ENCODE peak calls at places on chromosomes 16 and 17, in five cellular contexts. R is thoracic aorta, N is endothelial cell, O is mucosa of descending colon, V is AG04449. E is an unnamed sample.

GRCh38 chr17:48055531-48056245 is 7.5 kb downstream of the NFE2L1 start:
- DNase-seq in R (no peak), N (no peak), O (no peak), V (peak), E (peak)

GRCh38 chr17:66169839-66170238 is 22.1 kb downstream of the CEP112 start:
- DNase-seq in R (no peak), N (no peak), O (no peak), V (no peak), E (no peak)

GRCh38 chr16:69428652-69429051 is 4.2 kb downstream of the CYB5B start:
- DNase-seq in R (no peak), N (no peak), O (no peak), V (no peak), E (no peak)

GRCh38 chr16:66289051-66289680 is 77.3 kb upstream of the CDH5 start:
- DNase-seq in R (no peak), N (no peak), O (no peak), V (no peak), E (no peak)

GRCh38 chr16:78773316-78773715 is 673.9 kb downstream of the WWOX start:
- DNase-seq in R (no peak), N (no peak), O (no peak), V (no peak), E (no peak)

GRCh38 chr17:17416007-17416399 is 60.8 kb upstream of the MED9 start:
- DNase-seq in R (no peak), N (no peak), O (no peak), V (no peak), E (no peak)

GRCh38 chr17:44972953-44973352 is 4.8 kb upstream of the C1QL1 start:
- DNase-seq in R (no peak), N (no peak), O (no peak), V (no peak), E (no peak)

GRCh38 chr16:78761427-78761826 is 662.0 kb downstream of the WWOX start:
- DNase-seq in R (no peak), N (no peak), O (no peak), V (no peak), E (peak)

GRCh38 chr17:62219500-62219899 is 154.4 kb upstream of the MED13 start:
- DNase-seq in R (no peak), N (no peak), O (no peak), V (no peak), E (no peak)

GRCh38 chr17:3682033-3682432 is 13.4 kb downstream of the EMC6 start:
- DNase-seq in R (no peak), N (no peak), O (no peak), V (no peak), E (no peak)

GRCh38 chr17:31499771-31500554 is 108.5 kb downstream of the RAB11FIP4 start:
- DNase-seq in R (no peak), N (no peak), O (no peak), V (no peak), E (no peak)

GRCh38 chr17:73240561-73240960 is 21.1 kb downstream of the CPSF4L start:
- DNase-seq in R (no peak), N (no peak), O (no peak), V (no peak), E (no peak)

GRCh38 chr17:50260501-50260911 is 13.8 kb upstream of the TMEM92 start:
- DNase-seq in R (no peak), N (no peak), O (no peak), V (no peak), E (no peak)

GRCh38 chr16:66154801-66155200 is 211.7 kb upstream of the CDH5 start:
- DNase-seq in R (no peak), N (no peak), O (no peak), V (no peak), E (no peak)

GRCh38 chr17:43790311-43790940 is 10.2 kb downstream of the CFAP97D1 start:
- DNase-seq in R (no peak), N (no peak), O (no peak), V (no peak), E (no peak)

GRCh38 chr17:47792979-47793378 is 28.6 kb downstream of the OSBPL7 start:
- DNase-seq in R (no peak), N (no peak), O (no peak), V (no peak), E (no peak)

GRCh38 chr17:72580321-72581127 is 459.7 kb downstream of the SOX9 start:
- DNase-seq in R (no peak), N (no peak), O (no peak), V (no peak), E (no peak)

GRCh38 chr17:48747445-48748363 is 19.2 kb upstream of the HOXB13 start:
- DNase-seq in R (no peak), N (no peak), O (no peak), V (no peak), E (no peak)

GRCh38 chr16:63289834-63290460 is 1253.7 kb upstream of the CDH8 start:
- DNase-seq in R (no peak), N (peak), O (peak), V (no peak), E (peak)

GRCh38 chr16:70736454-70737376 is 50.9 kb upstream of the MTSS2 start:
- DNase-seq in R (no peak), N (no peak), O (no peak), V (no peak), E (no peak)

GRCh38 chr16:13036600-13036999 is 135.2 kb downstream of the SHISA9 start:
- DNase-seq in R (no peak), N (peak), O (no peak), V (no peak), E (no peak)

GRCh38 chr17:17675925-17676534 is 5.2 kb upstream of the RAI1 start:
- DNase-seq in R (no peak), N (no peak), O (no peak), V (no peak), E (no peak)

GRCh38 chr16:48067388-48067787 is 88.4 kb downstream of the ABCC12 start:
- DNase-seq in R (no peak), N (peak), O (no peak), V (no peak), E (no peak)

GRCh38 chr17:45692661-45693060 is 91.5 kb upstream of the CRHR1 start:
- DNase-seq in R (no peak), N (no peak), O (no peak), V (no peak), E (no peak)

GRCh38 chr17:36524428-36524876 is 10.2 kb downstream of the MYO19 start:
- DNase-seq in R (no peak), N (no peak), O (no peak), V (no peak), E (no peak)

GRCh38 chr17:74928786-74929185 is 4.7 kb downstream of the OTOP2 start:
- DNase-seq in R (no peak), N (no peak), O (no peak), V (no peak), E (no peak)
- TF ChIP-seq CTCF in R (no peak), N (no peak), O (no peak), V (no peak), E (no peak)

DNA sequence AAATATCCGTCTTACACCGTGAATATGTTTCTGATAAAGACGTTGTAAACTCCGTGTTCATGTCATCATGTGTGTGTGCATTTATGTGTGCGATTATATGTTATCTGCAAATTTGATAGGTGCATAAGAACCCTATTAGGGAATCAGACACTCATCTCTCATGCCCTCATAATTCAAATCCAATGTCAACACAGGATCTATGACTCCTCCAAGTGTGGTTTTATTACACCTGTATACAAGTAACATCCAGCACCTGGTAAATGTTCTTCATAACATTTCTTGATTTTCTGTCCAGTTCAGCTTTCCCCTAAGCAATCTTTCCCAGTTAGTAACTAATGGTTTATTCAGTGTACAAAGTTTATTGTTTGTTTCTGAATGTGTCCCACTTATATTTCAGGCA is 681.9 kb downstream of the CDH11 start:
- DNase-seq in R (no peak), N (no peak), O (no peak), V (no peak), E (no peak)
- TF ChIP-seq CTCF in R (no peak), N (no peak), O (no peak), V (no peak), E (no peak)

GRCh38 chr17:38403491-38403890 is 24.8 kb upstream of the ARHGAP23 start:
- DNase-seq in R (no peak), N (no peak), O (no peak), V (no peak), E (no peak)

GRCh38 chr17:38401459-38401858 is 26.8 kb upstream of the ARHGAP23 start:
- DNase-seq in R (no peak), N (no peak), O (no peak), V (no peak), E (no peak)

GRCh38 chr17:38400286-38400685 is 28.0 kb upstream of the ARHGAP23 start:
- DNase-seq in R (no peak), N (no peak), O (no peak), V (no peak), E (no peak)

GRCh38 chr17:38404174-38404943 is 23.9 kb upstream of the ARHGAP23 start:
- DNase-seq in R (no peak), N (no peak), O (no peak), V (no peak), E (no peak)

GRCh38 chr17:38402897-38403296 is 25.4 kb upstream of the ARHGAP23 start:
- DNase-seq in R (no peak), N (no peak), O (no peak), V (no peak), E (no peak)
- TF ChIP-seq CTCF in R (no peak), N (no peak), O (no peak), V (no peak), E (peak)

GRCh38 chr16:14289692-14290340 is 218.7 kb downstream of the MRTFB start:
- DNase-seq in R (no peak), N (no peak), O (no peak), V (no peak), E (no peak)
- TF ChIP-seq CTCF in R (no peak), N (peak), O (no peak), V (peak), E (peak)

DNA sequence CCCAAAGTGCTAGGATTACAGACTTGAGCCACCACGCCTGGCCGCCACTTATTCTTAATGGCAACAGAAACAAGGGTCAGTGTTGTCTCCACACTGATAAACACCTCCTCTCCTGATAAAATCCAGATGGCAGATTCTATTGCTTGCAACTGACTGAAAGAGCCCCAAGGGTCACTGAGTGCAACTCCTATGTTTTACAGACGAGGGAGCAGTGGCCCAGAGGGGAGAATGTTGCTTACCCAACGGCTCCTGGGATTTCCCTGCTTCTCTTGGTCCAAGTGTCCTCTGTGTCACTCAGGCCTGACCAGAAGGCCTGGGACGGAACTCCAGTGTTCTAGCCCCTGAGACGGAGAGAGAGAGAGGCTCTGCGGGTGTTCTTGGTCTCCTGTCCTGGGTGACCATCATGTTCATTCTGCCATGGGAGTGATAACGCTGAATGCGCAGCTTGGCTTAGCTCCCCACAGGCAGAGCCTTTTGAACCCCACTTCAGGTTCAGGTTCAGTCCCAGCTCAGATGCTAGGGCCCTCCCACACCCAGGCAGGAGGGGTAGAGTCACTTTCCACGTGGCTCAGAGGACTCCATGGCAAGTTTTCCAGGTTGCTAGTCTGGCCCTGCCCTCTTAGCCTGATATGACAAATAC is 77.3 kb upstream of the NLRP1 start:
- DNase-seq in R (no peak), N (no peak), O (no peak), V (no peak), E (no peak)
- TF ChIP-seq CTCF in R (no peak), N (no peak), O (no peak), V (no peak), E (no peak)

GRCh38 chr17:77374170-77374936 is 233.6 kb downstream of the SEC14L1 start:
- DNase-seq in R (no peak), N (peak), O (peak), V (no peak), E (peak)

GRCh38 chr17:77375108-77375507 is 234.3 kb downstream of the SEC14L1 start:
- DNase-seq in R (no peak), N (no peak), O (no peak), V (no peak), E (no peak)

GRCh38 chr17:77371888-77372443 is 231.2 kb downstream of the SEC14L1 start:
- DNase-seq in R (no peak), N (peak), O (no peak), V (no peak), E (no peak)

GRCh38 chr17:77372444-77373297 is 231.9 kb downstream of the SEC14L1 start:
- DNase-seq in R (no peak), N (peak), O (peak), V (no peak), E (peak)

DNA sequence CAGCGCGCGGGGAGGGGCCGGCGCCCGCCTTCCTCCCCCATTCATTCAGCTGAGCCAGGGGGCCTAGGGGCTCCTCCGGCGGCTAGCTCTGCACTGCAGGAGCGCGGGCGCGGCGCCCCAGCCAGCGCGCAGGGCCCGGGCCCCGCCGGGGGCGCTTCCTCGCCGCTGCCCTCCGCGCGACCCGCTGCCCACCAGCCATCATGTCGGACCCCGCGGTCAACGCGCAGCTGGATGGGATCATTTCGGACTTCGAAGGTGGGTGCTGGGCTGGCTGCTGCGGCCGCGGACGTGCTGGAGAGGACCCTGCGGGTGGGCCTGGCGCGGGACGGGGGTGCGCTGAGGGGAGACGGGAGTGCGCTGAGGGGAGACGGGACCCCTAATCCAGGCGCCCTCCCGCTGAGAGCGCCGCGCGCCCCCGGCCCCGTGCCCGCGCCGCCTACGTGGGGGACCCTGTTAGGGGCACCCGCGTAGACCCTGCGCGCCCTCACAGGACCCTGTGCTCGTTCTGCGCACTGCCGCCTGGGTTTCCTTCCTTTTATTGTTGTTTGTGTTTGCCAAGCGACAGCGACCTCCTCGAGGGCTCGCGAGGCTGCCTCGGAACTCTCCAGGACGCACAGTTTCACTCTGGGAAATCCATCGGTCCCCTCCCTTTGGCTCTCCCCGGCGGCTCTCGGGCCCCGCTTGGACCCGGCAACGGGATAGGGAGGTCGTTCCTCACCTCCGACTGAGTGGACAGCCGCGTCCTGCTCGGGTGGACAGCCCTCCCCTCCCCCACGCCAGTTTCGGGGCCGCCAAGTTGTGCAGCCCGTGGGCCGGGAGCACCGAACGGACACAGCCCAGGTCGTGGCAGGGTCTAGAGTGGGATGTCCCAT is 232.8 kb downstream of the SEC14L1 start:
- DNase-seq in R (no peak), N (peak), O (peak), V (no peak), E (no peak)
- TF ChIP-seq CTCF in R (no peak), N (no peak), O (no peak), V (no peak), E (no peak)

GRCh38 chr17:80752369-80752705 is 207.7 kb downstream of the RPTOR start:
- DNase-seq in R (no peak), N (no peak), O (no peak), V (no peak), E (no peak)

GRCh38 chr17:80754846-80755245 is 210.2 kb downstream of the RPTOR start:
- DNase-seq in R (no peak), N (no peak), O (no peak), V (no peak), E (no peak)

GRCh38 chr17:80753946-80754345 is 209.3 kb downstream of the RPTOR start:
- DNase-seq in R (no peak), N (no peak), O (no peak), V (no peak), E (no peak)

GRCh38 chr17:80758793-80759673 is 214.4 kb downstream of the RPTOR start:
- DNase-seq in R (no peak), N (no peak), O (no peak), V (no peak), E (no peak)

DNA sequence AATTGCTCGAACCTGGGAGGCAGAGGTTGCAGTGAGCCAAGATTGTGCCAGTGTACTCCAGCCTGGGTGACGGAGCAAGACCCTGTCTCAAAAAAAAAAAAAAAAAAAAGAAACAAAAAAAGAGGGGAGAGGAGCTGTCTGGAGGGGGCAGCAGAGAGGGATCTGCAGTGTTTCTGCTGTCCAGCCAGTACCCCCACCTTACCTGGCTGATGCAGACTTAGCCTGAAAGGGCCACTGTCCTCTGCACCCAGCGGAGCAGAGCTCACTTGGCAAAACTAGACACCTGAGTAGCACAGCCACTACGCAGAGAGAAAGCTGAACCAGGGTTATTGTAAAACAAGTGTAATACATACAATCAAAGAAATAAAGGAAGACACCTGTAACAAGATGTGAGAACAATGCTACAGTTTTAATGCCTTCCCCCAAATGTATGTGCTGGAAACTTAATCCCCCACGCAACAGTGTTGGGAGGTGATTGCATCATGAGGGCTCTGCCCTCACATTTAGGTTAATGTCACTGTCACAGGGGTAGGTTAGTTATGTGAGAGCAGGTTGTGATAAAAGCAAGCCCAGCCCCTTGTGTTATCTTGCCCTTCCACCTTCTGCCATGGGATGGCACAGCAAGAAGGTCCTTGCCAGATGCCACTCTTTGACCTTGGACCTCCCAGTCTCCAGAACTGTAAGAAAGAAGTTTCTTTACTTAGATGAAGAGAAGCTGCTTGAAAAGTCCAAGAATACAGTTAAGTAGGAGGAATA is 211.2 kb downstream of the RPTOR start:
- DNase-seq in R (no peak), N (no peak), O (no peak), V (no peak), E (no peak)
- TF ChIP-seq CTCF in R (no peak), N (peak), O (no peak), V (peak), E (no peak)

GRCh38 chr17:40795019-40795667 is 4.6 kb downstream of the KRT28 start:
- DNase-seq in R (no peak), N (no peak), O (no peak), V (no peak), E (no peak)

GRCh38 chr17:40791116-40791515 is 8.6 kb downstream of the KRT28 start:
- DNase-seq in R (no peak), N (no peak), O (no peak), V (no peak), E (no peak)

GRCh38 chr17:40793800-40794199 is 6.0 kb downstream of the KRT28 start:
- DNase-seq in R (no peak), N (no peak), O (no peak), V (no peak), E (no peak)

GRCh38 chr17:40794466-40794865 is 5.3 kb downstream of the KRT28 start:
- DNase-seq in R (no peak), N (no peak), O (no peak), V (no peak), E (no peak)

DNA sequence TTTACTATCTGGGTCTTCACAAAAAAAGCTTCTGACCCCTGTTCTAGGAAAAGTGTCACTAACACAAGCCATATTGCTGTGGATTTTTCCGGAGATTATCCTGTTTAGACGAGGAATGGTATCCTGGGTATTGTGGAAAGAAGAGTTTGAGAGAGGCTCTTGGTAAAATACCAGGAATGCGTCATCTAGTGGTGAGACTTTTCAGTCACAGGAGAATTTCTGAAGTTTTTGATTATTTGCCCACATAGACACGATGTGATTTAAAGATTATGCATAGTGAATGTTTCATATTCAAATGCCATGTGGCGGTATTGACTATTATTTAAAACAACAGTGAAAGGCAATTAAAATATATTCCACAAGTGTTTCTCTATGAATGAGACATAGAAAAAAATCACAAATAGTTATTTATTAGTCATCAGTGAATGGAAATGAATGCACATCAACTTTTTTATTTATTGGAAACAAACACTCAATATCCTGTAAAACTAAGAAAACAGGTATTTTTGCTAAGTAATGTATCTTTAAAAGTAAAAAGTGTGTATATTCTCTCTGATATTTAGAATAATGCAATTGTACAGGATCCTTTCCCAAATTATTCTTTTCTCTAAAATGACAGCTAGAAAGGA is 7.8 kb downstream of the KRT28 start:
- DNase-seq in R (no peak), N (no peak), O (no peak), V (no peak), E (no peak)
- TF ChIP-seq CTCF in R (peak), N (peak), O (no peak), V (peak), E (peak)

E was measured in GM10248.